ENCODE peak calls at places on chromosomes 4 and X, in five cellular contexts. A, R, Q, I and Y are unnamed samples.

GRCh38 chr4:107823870-107824366 is 814 bp upstream of the SGMS2 start:
- DNase-seq in R (no peak), Q (no peak), I (no peak), A (no peak), Y (no peak)

GRCh38 chr4:112819729-112820128 is 182.8 kb downstream of the LARP7 start:
- DNase-seq in Q (no peak), I (no peak), R (no peak), A (no peak), Y (no peak)

GRCh38 chrX:73913580-73913979 is 350.6 kb downstream of the CHIC1 start:
- DNase-seq in I (peak), A (no peak), R (peak), Q (no peak), Y (peak)

GRCh38 chr4:173515458-173515857 is 14.6 kb downstream of the HAND2 start:
- DNase-seq in Q (no peak), I (no peak), R (no peak), A (no peak), Y (no peak)

GRCh38 chr4:98566491-98567008 is 91.9 kb downstream of the TSPAN5 start:
- DNase-seq in I (peak), R (peak), A (no peak), Q (no peak), Y (peak)

GRCh38 chr4:155559915-155560314 is 106.7 kb upstream of the GUCY1A1 start:
- DNase-seq in I (no peak), A (no peak), R (no peak), Q (peak), Y (no peak)

GRCh38 chrX:136251042-136251991 is at the start of gene MAP7D3:
- DNase-seq in I (peak), R (peak), Q (no peak), A (peak), Y (no peak)

GRCh38 chrX:107775734-107776511 is at the start of gene TSC22D3:
- DNase-seq in Q (no peak), A (peak), R (peak), I (peak), Y (peak)

GRCh38 chr4:53832549-53832948 is 231.9 kb downstream of the CHIC2 start:
- DNase-seq in R (no peak), A (no peak), I (no peak), Q (no peak), Y (no peak)

GRCh38 chrX:14015294-14015693 is 14.4 kb downstream of the GEMIN8 start:
- DNase-seq in I (no peak), R (peak), Q (no peak), A (no peak), Y (peak)

GRCh38 chr4:114229721-114230120 is 250.3 kb upstream of the ARSJ start:
- DNase-seq in R (no peak), I (no peak), A (no peak), Q (no peak), Y (no peak)

GRCh38 chr4:75557696-75558095 is 1.8 kb downstream of the ODAPH start:
- DNase-seq in R (no peak), I (no peak), A (no peak), Q (no peak), Y (no peak)

GRCh38 chr4:75552452-75552851 is 3.4 kb upstream of the ODAPH start:
- DNase-seq in R (no peak), Q (no peak), I (peak), A (no peak), Y (no peak)

DNA sequence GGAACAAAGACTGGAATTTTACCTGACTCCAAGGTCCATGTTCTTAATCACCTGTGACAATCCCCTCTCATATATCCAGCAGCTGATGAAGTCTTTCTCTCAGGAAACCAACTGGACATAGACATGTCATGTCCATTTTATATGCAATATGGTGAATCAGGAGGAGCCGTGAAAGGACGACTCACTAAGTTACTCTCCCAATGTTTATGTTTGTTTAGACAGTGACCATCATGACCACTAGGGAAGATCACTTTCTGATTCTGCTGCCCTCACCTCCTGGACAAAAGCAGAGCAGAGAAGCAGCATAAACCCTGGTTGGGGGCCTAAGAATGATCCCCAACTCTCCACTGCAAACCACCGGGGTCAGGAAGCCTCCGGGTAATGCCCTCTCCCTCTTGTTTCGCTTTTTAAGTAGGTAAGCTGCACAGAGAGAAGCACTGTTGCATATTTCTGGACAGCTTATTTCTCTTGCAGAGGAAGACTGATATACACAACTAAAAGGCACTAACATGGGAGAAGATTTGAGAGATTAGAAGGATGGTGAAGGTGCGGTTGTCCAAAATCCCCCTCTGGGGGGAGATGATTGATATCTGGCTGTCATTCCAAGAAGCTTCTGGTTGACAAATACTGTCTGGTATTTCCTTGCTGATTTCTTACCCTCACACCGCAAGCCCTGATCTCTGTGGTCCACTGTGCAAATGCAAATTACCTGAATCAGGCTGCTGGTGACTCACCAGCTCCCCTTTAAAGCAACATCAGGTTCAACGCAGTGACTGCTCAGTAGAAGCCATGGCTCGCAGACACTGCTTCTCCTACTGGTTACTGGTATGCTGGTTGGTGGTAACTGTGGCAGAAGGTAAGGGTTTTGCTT is at the start of gene ODAPH:
- DNase-seq in I (peak), R (no peak), A (no peak), Q (no peak), Y (no peak)
- TF ChIP-seq CTCF in I (no peak), R (no peak), A (no peak), Q (peak), Y (no peak)

DNA sequence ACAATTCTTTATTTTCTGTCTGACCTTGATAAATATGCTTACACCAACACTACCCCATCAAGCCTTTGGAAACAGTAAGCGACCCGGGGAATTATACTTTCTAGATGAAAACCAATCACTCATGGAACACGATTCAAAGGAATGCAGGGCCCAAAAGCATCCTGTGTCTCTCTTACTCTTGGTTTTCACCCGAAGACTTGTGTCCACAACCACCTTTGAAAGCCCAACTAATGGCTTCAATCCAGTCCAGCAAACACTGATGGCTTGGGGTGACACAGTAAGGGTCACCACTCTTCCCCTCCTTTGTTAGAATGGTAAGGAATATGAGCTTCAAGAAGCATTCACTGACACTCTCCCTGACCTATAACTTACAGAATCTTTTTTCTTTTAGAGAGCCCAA is 1.6 kb downstream of the CBR4 start:
- DNase-seq in A (no peak), R (no peak), I (no peak), Q (no peak), Y (no peak)
- H3K4me3 ChIP-seq in A (peak), R (peak), I (peak), Q (peak), Y (peak)

GRCh38 chr4:128424524-128425195 is 137.0 kb upstream of the PGRMC2 start:
- DNase-seq in Q (no peak), I (peak), A (no peak), R (peak), Y (peak)

GRCh38 chr4:128428397-128428796 is 140.8 kb upstream of the PGRMC2 start:
- DNase-seq in A (no peak), Q (no peak), R (no peak), I (no peak), Y (no peak)

GRCh38 chr4:128427832-128428366 is 140.3 kb upstream of the PGRMC2 start:
- DNase-seq in I (peak), Q (peak), R (peak), A (peak), Y (peak)
- TF ChIP-seq CTCF in I (peak), Q (peak), R (peak), A (peak), Y (peak)

DNA sequence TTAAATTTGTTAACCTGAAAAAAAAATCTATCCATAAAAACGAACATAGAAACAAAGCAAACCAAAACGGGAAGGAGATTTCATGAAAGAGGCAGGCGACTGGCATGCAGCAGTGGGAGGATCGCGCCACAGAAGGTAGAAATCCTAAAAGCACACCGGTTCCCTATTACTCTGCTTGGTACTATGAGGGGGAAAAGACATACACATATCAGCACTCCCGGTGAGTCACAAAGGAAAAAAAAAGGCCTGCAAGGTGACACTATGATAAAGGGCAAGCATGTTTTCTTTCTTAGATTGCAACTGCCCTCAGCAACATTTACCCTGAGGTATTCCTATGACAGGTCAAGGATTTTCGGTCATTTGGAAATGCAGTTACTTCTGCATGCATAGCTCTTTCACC is 60.6 kb upstream of the NAP1L5 start:
- DNase-seq in R (no peak), Q (no peak), I (no peak), A (no peak), Y (no peak)
- H3K4me3 ChIP-seq in R (no peak), Q (no peak), I (no peak), A (no peak), Y (no peak)

GRCh38 chrX:29587107-29587506 is 628.3 kb upstream of the MAGEB2 start:
- DNase-seq in A (no peak), I (no peak), R (no peak), Q (no peak), Y (no peak)
- TF ChIP-seq CTCF in A (no peak), I (no peak), R (no peak), Q (no peak), Y (no peak)